ENCODE peak calls at places on chromosomes 7 and 10, in eight cellular contexts. C is transverse colon; N is CD4-positive, alpha-beta T cell; S is neural crest cell; X is chondrocyte; R is astrocyte of the spinal cord; J is B cell; K is lower lobe of right lung. H is an unnamed sample.

GRCh38 chr7:140689199-140690152 is 7.0 kb upstream of the NDUFB2 start:
- DNase-seq in X (no peak), N (no peak), R (no peak), J (no peak), K (no peak), C (no peak), S (no peak), H (no peak)

GRCh38 chr10:60644436-60645130 is 133.7 kb upstream of the CDK1 start:
- DNase-seq in S (no peak), K (no peak), C (no peak), R (no peak), N (no peak), X (no peak), J (no peak), H (no peak)

GRCh38 chr10:19488592-19489280 is 327.5 kb upstream of the PLXDC2 start:
- DNase-seq in N (no peak), R (peak), C (peak), X (peak), K (peak), S (peak), J (no peak), H (no peak)

GRCh38 chr7:86914468-86915054 is 144.9 kb downstream of the ELAPOR2 start:
- DNase-seq in N (no peak), S (no peak), C (no peak), X (no peak), R (peak), K (no peak), J (no peak), H (no peak)

GRCh38 chr10:52961298-52961697 is 188.7 kb upstream of the MBL2 start:
- DNase-seq in R (no peak), C (no peak), N (no peak), J (no peak), K (no peak), X (no peak), S (no peak), H (no peak)

GRCh38 chr7:41943098-41943577 is 240.2 kb upstream of the INHBA start:
- DNase-seq in J (peak), S (peak), C (peak), X (no peak), R (peak), N (peak), K (peak), H (peak)

GRCh38 chr7:137664846-137665245 is 181.9 kb downstream of the DGKI start:
- DNase-seq in C (no peak), S (no peak), K (no peak), X (no peak), J (no peak), R (no peak), N (no peak), H (no peak)

GRCh38 chr10:47240173-47240572 is 59.8 kb upstream of the GDF10 start:
- DNase-seq in R (no peak), C (no peak), N (no peak), J (no peak), X (no peak), S (no peak), K (no peak), H (no peak)

GRCh38 chr10:103688451-103688850 is 166.9 kb downstream of the SH3PXD2A start:
- DNase-seq in C (peak), K (no peak), J (no peak), N (no peak), R (no peak), X (no peak), S (no peak), H (no peak)

GRCh38 chr7:6127129-6127490 is 95.9 kb downstream of the ANKRD61 start:
- DNase-seq in N (no peak), C (no peak), J (no peak), S (no peak), K (no peak), X (no peak), R (no peak), H (no peak)

GRCh38 chr7:111238891-111239290 is 148.0 kb downstream of the LRRN3 start:
- DNase-seq in N (no peak), R (peak), C (no peak), X (no peak), K (no peak), J (no peak), S (no peak), H (no peak)

GRCh38 chr7:101126651-101127459 is at the start of gene SERPINE1:
- DNase-seq in S (peak), N (peak), X (peak), J (peak), R (peak), K (peak), C (peak), H (peak)

GRCh38 chr7:21146642-21147423 is 281.1 kb upstream of the SP4 start:
- DNase-seq in C (no peak), K (no peak), N (no peak), X (no peak), R (no peak), S (no peak), J (no peak), H (no peak)

GRCh38 chr10:59346321-59346720 is 16.0 kb downstream of the FAM13C start:
- DNase-seq in C (no peak), S (no peak), K (no peak), J (no peak), R (no peak), X (no peak), N (no peak), H (no peak)

GRCh38 chr10:132347211-132347930 is 15.4 kb downstream of the LRRC27 start:
- DNase-seq in K (no peak), X (peak), N (no peak), C (no peak), R (no peak), J (no peak), S (no peak), H (no peak)

GRCh38 chr7:1873421-1873820 is 203.3 kb downstream of the ELFN1 start:
- DNase-seq in J (no peak), X (no peak), N (no peak), R (no peak), K (no peak), S (no peak), C (no peak), H (no peak)

GRCh38 chr7:151550601-151551286 is 31.0 kb upstream of the RHEB start:
- DNase-seq in S (no peak), J (no peak), R (peak), N (no peak), C (no peak), X (no peak), K (no peak), H (no peak)

GRCh38 chr10:11437391-11438241 is 173.8 kb downstream of the USP6NL start:
- DNase-seq in C (no peak), R (no peak), S (no peak), N (no peak), K (no peak), J (no peak), X (no peak), H (no peak)

GRCh38 chr10:59967079-59967478 is 60.7 kb upstream of the CCDC6 start:
- DNase-seq in S (no peak), X (no peak), R (no peak), N (no peak), K (no peak), J (no peak), C (no peak), H (no peak)

GRCh38 chr10:100338434-100339036 is 8.5 kb upstream of the SCD start:
- DNase-seq in J (peak), X (no peak), R (peak), S (peak), K (peak), C (peak), N (peak), H (peak)

GRCh38 chr10:3226960-3227724 is 54.6 kb upstream of the PITRM1 start:
- DNase-seq in C (no peak), X (no peak), R (peak), N (no peak), J (no peak), S (no peak), K (no peak), H (no peak)

GRCh38 chr7:45984386-45985295 is 63.6 kb upstream of the IGFBP3 start:
- DNase-seq in X (no peak), C (no peak), N (no peak), K (no peak), J (no peak), S (no peak), R (no peak), H (no peak)
- TF ChIP-seq CTCF in X (peak), C (no peak), N (no peak), K (no peak), J (no peak), S (no peak), R (no peak), H (no peak)

DNA sequence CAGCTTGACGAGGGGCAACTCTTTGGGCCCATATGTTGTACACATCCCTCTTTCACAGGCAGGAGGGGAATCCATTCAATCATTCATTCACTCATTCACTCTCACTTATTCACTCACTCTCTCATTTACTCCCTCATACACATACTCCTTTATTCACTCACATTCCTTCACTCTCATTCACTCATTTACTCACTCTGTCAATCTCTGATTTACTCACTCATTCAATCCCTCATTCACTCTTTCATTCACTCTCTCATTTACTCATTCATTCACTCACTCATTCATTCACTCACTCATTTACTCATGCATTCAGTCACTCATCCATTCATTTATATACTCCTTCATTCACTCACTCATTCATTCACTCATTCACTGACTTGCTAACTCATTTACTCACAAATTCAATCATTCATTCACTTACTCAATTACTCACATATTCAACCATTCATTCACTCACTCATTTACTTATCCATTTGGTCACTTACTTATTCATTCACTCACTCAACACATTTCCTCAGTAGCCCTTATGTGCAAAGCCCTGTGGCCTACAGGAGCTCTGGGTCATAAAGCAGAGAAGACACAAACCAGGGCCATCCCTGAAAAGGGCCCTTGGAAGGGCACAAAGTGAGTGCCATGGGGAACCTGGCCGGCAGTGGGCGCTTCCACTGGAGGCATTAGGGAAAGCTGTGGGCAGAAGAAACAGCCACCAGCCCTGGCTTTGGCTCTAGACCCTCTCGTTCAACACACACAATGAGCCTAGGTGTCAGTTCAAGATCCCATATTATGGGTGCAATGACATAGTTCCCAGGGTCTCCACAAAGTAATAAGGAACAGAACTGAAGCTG is 26.0 kb downstream of the HIP1 start:
- DNase-seq in K (peak), X (peak), J (no peak), S (no peak), N (no peak), R (no peak), C (no peak), H (no peak)
- TF ChIP-seq CTCF in K (no peak), X (peak), J (no peak), S (no peak), N (no peak), R (no peak), C (no peak), H (no peak)

GRCh38 chr7:16466087-16466472 is 542 bp upstream of the SOSTDC1 start:
- DNase-seq in X (no peak), K (no peak), C (no peak), N (no peak), R (no peak), J (no peak), S (no peak), H (no peak)

GRCh38 chr7:16471933-16472332 is 6.4 kb upstream of the SOSTDC1 start:
- DNase-seq in N (no peak), S (no peak), J (no peak), K (no peak), C (no peak), R (no peak), X (no peak), H (no peak)
- TF ChIP-seq CTCF in N (no peak), S (no peak), J (no peak), K (no peak), C (no peak), R (no peak), X (peak), H (no peak)

DNA sequence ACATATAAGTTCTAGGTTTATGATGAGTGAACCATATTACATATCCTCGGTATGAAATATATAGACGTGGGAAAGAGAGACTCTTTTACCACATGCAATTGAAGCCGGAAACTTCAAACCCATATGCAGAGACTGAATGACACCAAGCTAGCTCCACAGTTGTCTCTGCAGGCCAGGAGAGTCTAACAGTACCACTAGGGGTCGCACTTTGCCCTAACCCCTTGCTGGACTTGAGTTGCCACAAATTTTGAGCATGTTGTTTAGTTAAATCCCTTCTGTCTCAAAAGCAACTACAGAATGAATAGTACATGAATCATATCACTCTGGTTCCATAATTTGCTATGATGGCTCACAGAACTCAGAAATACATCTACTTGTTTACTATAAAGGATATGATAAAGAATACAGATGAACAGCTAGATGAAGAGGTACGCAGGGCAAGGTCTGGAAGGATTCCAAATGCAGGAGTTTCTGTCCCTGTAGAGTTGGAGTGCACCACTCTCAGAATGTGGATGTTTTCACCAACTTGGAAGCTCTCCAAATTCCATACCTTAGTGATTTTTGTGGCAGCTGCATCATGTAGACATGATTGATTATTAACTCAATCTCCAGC is 112.4 kb upstream of the YAE1 start:
- DNase-seq in X (no peak), S (peak), N (peak), R (peak), J (peak), C (peak), K (no peak), H (peak)
- TF ChIP-seq CTCF in X (peak), S (peak), N (peak), R (peak), J (peak), C (peak), K (peak), H (peak)

GRCh38 chr10:17119845-17120244 is 9.8 kb downstream of the CUBN start:
- DNase-seq in S (no peak), R (no peak), J (no peak), C (no peak), K (no peak), N (no peak), X (no peak), H (no peak)
- TF ChIP-seq CTCF in S (no peak), R (no peak), J (no peak), C (no peak), K (no peak), N (no peak), X (no peak), H (no peak)

DNA sequence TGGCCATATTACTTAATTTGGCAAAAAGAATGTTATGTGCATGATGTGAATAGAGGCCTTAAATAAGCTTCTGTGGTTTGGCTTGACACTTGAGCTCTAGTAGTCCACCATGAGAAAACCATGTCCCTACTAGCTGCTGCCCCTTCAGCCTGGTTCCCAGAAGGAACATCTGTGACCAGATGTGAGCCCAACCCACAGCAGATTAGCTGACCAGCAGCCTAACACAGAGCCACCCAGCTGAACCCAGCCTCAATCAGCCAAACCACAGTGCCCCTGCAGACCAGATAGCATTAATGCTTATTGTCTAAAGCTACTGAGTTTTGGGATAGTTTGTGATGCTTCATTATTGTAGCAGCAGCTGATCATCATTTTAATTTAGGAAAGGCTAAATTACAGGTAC is 16.6 kb downstream of the JAZF1 start:
- DNase-seq in X (no peak), N (no peak), S (no peak), K (no peak), R (peak), C (no peak), J (no peak), H (no peak)
- TF ChIP-seq CTCF in X (peak), N (no peak), S (no peak), K (no peak), R (no peak), C (no peak), J (no peak), H (no peak)

H was measured in natural killer cell.